ENCODE peak calls at places on chromosome 17, in seven cellular contexts. K, D, V, M, T, L and I are unnamed samples.

GRCh38 chr17:15323147-15323546 is 18.2 kb downstream of the TEKT3 start:
- DNase-seq in K (no peak), L (no peak), V (no peak), M (no peak), T (no peak), D (no peak), I (no peak)

GRCh38 chr17:2867441-2868424 is 71.5 kb downstream of the RAP1GAP2 start:
- DNase-seq in K (peak; percentile 84), L (no peak), V (no peak), T (peak; percentile 90), M (peak; percentile 8), D (no peak), I (peak; percentile 88)

GRCh38 chr17:38868095-38868967 is 1.5 kb upstream of the LASP1 start:
- DNase-seq in D (peak; percentile 63), M (no peak), L (no peak), V (no peak), T (peak; percentile 74), K (no peak), I (peak; percentile 45)

GRCh38 chr17:11363575-11363974 is 122.6 kb downstream of the SHISA6 start:
- DNase-seq in D (no peak), M (no peak), T (no peak), L (no peak), K (no peak), V (no peak), I (no peak)

GRCh38 chr17:80649672-80650338 is 105.2 kb downstream of the RPTOR start:
- DNase-seq in L (no peak), D (peak; percentile 62), V (peak; percentile 63), T (peak; percentile 88), M (peak; percentile 74), K (peak; percentile 91), I (peak; percentile 77)

GRCh38 chr17:81194225-81194760 is 28.3 kb upstream of the AATK start:
- DNase-seq in D (no peak), M (no peak), L (no peak), V (no peak), K (no peak), T (no peak), I (no peak)

GRCh38 chr17:15409721-15410247 is 57.6 kb downstream of the CDRT4 start:
- DNase-seq in K (peak; percentile 83), M (peak; percentile 87), L (no peak), D (no peak), V (no peak), T (no peak), I (no peak)

GRCh38 chr17:39593371-39593770 is 14.3 kb downstream of the NEUROD2 start:
- DNase-seq in V (no peak), K (no peak), L (no peak), M (no peak), T (no peak), D (no peak), I (no peak)

GRCh38 chr17:37259030-37259735 is 116.6 kb upstream of the C17orf78 start:
- DNase-seq in T (no peak), M (no peak), L (no peak), D (no peak), K (no peak), V (no peak), I (no peak)

GRCh38 chr17:81690066-81690465 is 6.3 kb downstream of the HGS start:
- DNase-seq in M (no peak), K (no peak), V (no peak), T (no peak), L (no peak), D (no peak), I (no peak)

GRCh38 chr17:30908717-30909420 is 2.8 kb upstream of the TEFM start:
- DNase-seq in D (no peak), K (no peak), T (no peak), M (no peak), L (no peak), V (no peak), I (no peak)

GRCh38 chr17:77437017-77437416 is 296.2 kb downstream of the SEC14L1 start:
- DNase-seq in T (no peak), D (no peak), M (no peak), K (peak; percentile 89), L (no peak), V (no peak), I (no peak)

GRCh38 chr17:55717898-55718735 is 4.5 kb downstream of the TMEM100 start:
- DNase-seq in D (peak; percentile 81), K (no peak), T (peak; percentile 92), L (peak; percentile 5), M (no peak), V (peak; percentile 77), I (no peak)

GRCh38 chr17:59244081-59244480 is 23.8 kb downstream of the GDPD1 start:
- DNase-seq in V (no peak), M (no peak), T (no peak), L (no peak), K (no peak), D (no peak), I (no peak)

DNA sequence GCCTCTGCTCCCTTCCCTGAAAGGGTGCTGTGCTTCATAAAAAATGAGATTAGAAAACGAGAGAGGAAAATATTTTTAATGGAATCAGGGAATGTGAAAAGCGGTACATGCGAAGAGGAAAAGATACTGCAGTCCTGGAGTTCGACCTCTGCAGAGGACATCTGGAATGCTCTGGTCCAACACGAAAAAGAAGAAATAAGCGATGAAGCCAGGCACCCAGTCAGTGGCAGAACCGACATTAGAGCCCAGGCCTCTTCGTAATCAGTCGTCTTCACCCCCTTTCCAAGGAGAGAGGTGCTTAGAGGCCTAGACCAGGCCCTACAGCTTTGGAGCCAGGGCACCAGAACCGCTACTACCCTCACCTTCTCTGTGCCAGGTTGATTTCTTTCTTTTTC is 459 bp upstream of the MARCHF10 start:
- DNase-seq in D (no peak), T (peak; percentile 35), V (no peak), M (no peak), K (no peak), L (no peak), I (peak; percentile 21)
- H3K4me3 ChIP-seq in D (no peak overlapping the region), T (peak overlapping the region; percentile 63), V (peak overlapping the region; percentile 43), M (no peak overlapping the region), K (no peak overlapping the region), L (no peak overlapping the region), I (peak overlapping the region; percentile 40)

GRCh38 chr17:43543300-43543699 is 2.8 kb downstream of the ETV4 start:
- DNase-seq in V (no peak), T (peak; percentile 49), M (no peak), L (no peak), D (no peak), K (no peak), I (no peak)
- H3K4me3 ChIP-seq in V (no peak overlapping the region), T (peak overlapping the region; percentile 74), M (no peak overlapping the region), L (no peak overlapping the region), D (no peak overlapping the region), K (no peak overlapping the region), I (peak overlapping the region; percentile 51)

GRCh38 chr17:48576479-48577309 is 1.5 kb downstream of the HOXB4 start:
- DNase-seq in T (no peak), M (no peak), V (no peak), K (no peak), L (no peak), D (no peak), I (peak; percentile 68)
- H3K4me3 ChIP-seq in T (peak overlapping the region; percentile 28), M (no peak overlapping the region), V (peak overlapping the region; percentile 62), K (peak overlapping the region; percentile 53), L (peak overlapping the region; percentile 45), D (no peak overlapping the region), I (no peak overlapping the region)

DNA sequence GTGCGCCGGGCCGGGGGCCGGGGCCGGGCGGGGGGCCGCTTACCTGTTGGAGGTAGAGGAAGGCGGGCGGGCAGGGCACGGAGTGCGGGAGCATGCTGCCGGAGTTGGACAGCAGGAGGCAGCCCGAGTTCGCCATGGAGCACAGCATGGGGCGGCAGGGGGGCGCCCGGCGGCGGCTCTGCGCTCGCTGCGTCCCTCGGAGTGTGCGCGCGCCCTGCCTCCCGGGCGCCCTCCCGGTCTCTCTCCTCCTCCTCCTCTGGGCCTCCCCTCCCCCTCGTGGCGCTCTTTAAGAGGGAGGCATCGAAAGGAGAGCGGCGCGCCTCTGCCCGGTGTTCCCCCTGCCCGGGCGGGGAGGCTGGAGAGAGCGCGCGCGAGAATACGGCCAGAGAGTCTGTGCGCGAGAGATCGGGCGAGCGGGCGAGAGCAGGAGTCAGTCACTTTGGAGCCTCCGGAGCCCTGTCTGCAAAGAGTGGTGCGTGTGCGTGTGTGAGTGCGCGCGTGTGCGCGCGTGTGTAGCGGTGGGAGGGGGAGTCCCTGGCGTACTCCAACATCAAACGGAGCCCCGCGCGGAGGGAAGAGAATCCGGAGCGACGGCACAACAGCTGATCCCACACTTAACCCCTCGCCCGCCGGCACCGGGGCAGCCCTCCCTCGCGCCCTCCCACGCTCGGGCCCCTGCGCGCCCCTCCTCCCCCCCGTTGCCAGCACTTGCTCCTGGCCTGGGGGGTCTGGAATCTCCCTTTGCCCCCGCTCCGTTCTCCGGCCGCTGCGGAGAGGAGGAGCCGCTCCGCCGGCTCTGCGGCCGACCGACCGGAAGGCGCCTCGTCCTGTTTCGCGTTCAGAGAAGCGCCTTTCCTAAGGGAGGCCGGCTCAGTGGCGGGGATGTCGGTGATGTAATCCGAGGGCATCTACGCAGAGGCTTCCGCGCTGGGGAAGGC is 108.9 kb downstream of the ENGASE start:
- DNase-seq in M (no peak), L (no peak), T (peak; percentile 92), V (no peak), D (no peak), K (no peak), I (peak; percentile 98)
- H3K4me3 ChIP-seq in M (no peak overlapping the region), L (no peak overlapping the region), T (peak overlapping the region; percentile 80), V (no peak overlapping the region), D (no peak overlapping the region), K (peak overlapping the region; percentile 15), I (peak overlapping the region; percentile 80)